ENCODE peak calls at places on chromosome 18, in four cellular contexts. K is BJ, X is cardiac fibroblast, F is MM.1S. C is an unnamed sample.

GRCh38 chr18:8711736-8712135 is 6.4 kb downstream of the MTCL1 start:
- DNase-seq in X (no peak), K (no peak), F (no peak), C (no peak)

GRCh38 chr18:35578481-35578880 is 3.1 kb upstream of the GALNT1 start:
- DNase-seq in F (no peak), K (no peak), X (peak; percentile 58), C (no peak)

GRCh38 chr18:76232813-76233212 is 262.2 kb downstream of the ZNF516 start:
- DNase-seq in K (no peak), X (no peak), F (no peak), C (no peak)

GRCh38 chr18:58649966-58650816 is 21.1 kb upstream of the MALT1 start:
- DNase-seq in K (no peak), F (peak; percentile 92), X (no peak), C (peak; percentile 82)

GRCh38 chr18:39721712-39722111 is 2156.1 kb upstream of the CELF4 start:
- DNase-seq in K (no peak), X (no peak), F (no peak), C (no peak)

GRCh38 chr18:70421471-70421870 is 132.6 kb downstream of the SOCS6 start:
- DNase-seq in F (no peak), K (no peak), X (no peak), C (no peak)

GRCh38 chr18:12373032-12373770 is 3.8 kb downstream of the AFG3L2 start:
- DNase-seq in X (peak; percentile 56), K (no peak), F (no peak), C (no peak)

GRCh38 chr18:9321017-9321452 is 13.5 kb upstream of the TWSG1 start:
- DNase-seq in K (no peak), X (peak; percentile 77), F (no peak), C (no peak)

GRCh38 chr18:6561029-6561861 is 146.5 kb upstream of the L3MBTL4 start:
- DNase-seq in X (peak; percentile 86), K (no peak), F (no peak), C (no peak)

GRCh38 chr18:35564795-35565453 is 16.6 kb upstream of the GALNT1 start:
- DNase-seq in K (no peak), F (no peak), X (no peak), C (peak; percentile 28)

GRCh38 chr18:50189160-50189559 is 5.8 kb downstream of the MYO5B start:
- DNase-seq in X (no peak), F (peak; percentile 73), K (no peak), C (peak; percentile 47)

GRCh38 chr18:55982992-55983391 is 395.0 kb upstream of the TCF4 start:
- DNase-seq in K (no peak), F (no peak), X (no peak), C (no peak)

GRCh38 chr18:42931501-42931900 is 184.0 kb downstream of the RIT2 start:
- DNase-seq in K (peak; percentile 32), X (peak; percentile 93), F (no peak), C (no peak)

GRCh38 chr18:29712785-29713184 is 1329.8 kb downstream of the DSC3 start:
- DNase-seq in F (no peak), X (no peak), K (no peak), C (no peak)

GRCh38 chr18:55998071-55998522 is 410.1 kb upstream of the TCF4 start:
- DNase-seq in K (no peak), F (peak; percentile 63), X (peak; percentile 53), C (no peak)

GRCh38 chr18:35456181-35456850 is 41.4 kb downstream of the INO80C start:
- DNase-seq in X (peak; percentile 28), F (no peak), K (no peak), C (no peak)

GRCh38 chr18:77866309-77866708 is 616.7 kb downstream of the GALR1 start:
- DNase-seq in F (no peak), X (no peak), K (no peak), C (no peak)

GRCh38 chr18:27668126-27668525 is 483.0 kb upstream of the CHST9 start:
- DNase-seq in X (no peak), F (no peak), K (no peak), C (no peak)

GRCh38 chr18:63322908-63323634 is 3.5 kb upstream of the BCL2 start:
- DNase-seq in X (peak; percentile 86), F (peak; percentile 74), K (no peak), C (peak; percentile 80)

GRCh38 chr18:25349131-25349925 is 2.6 kb downstream of the ZNF521 start:
- DNase-seq in F (peak; percentile 41), X (peak; percentile 54), K (no peak), C (no peak)

GRCh38 chr18:57422313-57422872 is 12.8 kb upstream of the ONECUT2 start:
- DNase-seq in F (no peak), K (no peak), X (no peak), C (no peak)

GRCh38 chr18:48800877-48801727 is 149.7 kb downstream of the SMAD7 start:
- DNase-seq in F (peak; percentile 78), K (peak; percentile 55), X (no peak), C (peak; percentile 85)

GRCh38 chr18:60894254-60894945 is 438.8 kb upstream of the CDH20 start:
- DNase-seq in K (no peak), F (no peak), X (peak; percentile 9), C (no peak)

GRCh38 chr18:52844323-52844722 is 504.3 kb downstream of the DCC start:
- DNase-seq in X (no peak), K (no peak), F (no peak), C (no peak)

GRCh38 chr18:36095936-36096519 is 28.7 kb upstream of the RPRD1A start:
- DNase-seq in X (peak; percentile 84), K (peak; percentile 18), F (peak; percentile 62), C (peak; percentile 74)

GRCh38 chr18:24094561-24094960 is 44.3 kb upstream of the CABYR start:
- DNase-seq in F (peak; percentile 40), K (no peak), X (no peak), C (no peak)

GRCh38 chr18:10140461-10140911 is 226.7 kb downstream of the VAPA start:
- DNase-seq in X (peak; percentile 24), K (no peak), F (peak; percentile 42), C (no peak)

C was measured in GM12865.